ENCODE peak calls at places on chromosome 7, in six cellular contexts. L is K562, V is H1, R is GM12878, K is SK-N-SH, F is HepG2. D is an unnamed sample.
A peak's percentile ranks its signal among the peaks of the same experiment; 100 is the strongest.

GRCh38 chr7:64618785-64619456 is 47.0 kb upstream of the ZNF107 start:
- DNase-seq in K (peak; percentile 53), V (no peak), L (peak; percentile 56), F (peak; percentile 65), R (no peak), D (no peak)

GRCh38 chr7:14762552-14762951 is 140.0 kb downstream of the DGKB start:
- DNase-seq in R (no peak), F (no peak), K (no peak), V (no peak), L (no peak), D (no peak)

GRCh38 chr7:116122972-116123595 is 87.3 kb upstream of the TES start:
- DNase-seq in L (no peak), R (no peak), V (no peak), K (peak; percentile 17), F (peak; percentile 20), D (no peak)

GRCh38 chr7:155119801-155120382 is 49.8 kb downstream of the HTR5A start:
- DNase-seq in L (no peak), K (no peak), V (no peak), R (no peak), F (no peak), D (no peak)

GRCh38 chr7:68776326-68776725 is 821.9 kb upstream of the AUTS2 start:
- DNase-seq in K (no peak), V (no peak), R (no peak), L (no peak), F (no peak), D (no peak)

GRCh38 chr7:136998495-136998894 is 130.0 kb downstream of the CHRM2 start:
- DNase-seq in K (no peak), V (no peak), R (no peak), F (no peak), L (no peak), D (no peak)

GRCh38 chr7:92244803-92245486 is 769 bp downstream of the KRIT1 start:
- DNase-seq in V (no peak), R (no peak), F (no peak), L (no peak), K (no peak), D (peak; percentile 27)

GRCh38 chr7:137717811-137718271 is 128.9 kb downstream of the DGKI start:
- DNase-seq in L (no peak), F (no peak), R (peak; percentile 3), V (peak; percentile 25), K (no peak), D (peak; percentile 38)

GRCh38 chr7:157542669-157543021 is 205.8 kb downstream of the DNAJB6 start:
- DNase-seq in K (no peak), V (no peak), F (no peak), R (no peak), L (no peak), D (no peak)

GRCh38 chr7:95420996-95421846 is 13.6 kb downstream of the PON2 start:
- DNase-seq in L (no peak), K (no peak), R (no peak), F (no peak), V (no peak), D (no peak)

GRCh38 chr7:106358103-106358663 is 73.4 kb upstream of the NAMPT start:
- DNase-seq in V (no peak), R (no peak), K (no peak), F (no peak), L (no peak), D (no peak)

GRCh38 chr7:89067048-89067447 is 271.5 kb upstream of the TEX47 start:
- DNase-seq in R (no peak), L (no peak), F (no peak), V (no peak), K (no peak), D (no peak)

GRCh38 chr7:4073052-4073451 is 609.0 kb upstream of the FOXK1 start:
- DNase-seq in R (no peak), K (no peak), V (no peak), F (no peak), L (no peak), D (no peak)

GRCh38 chr7:110105840-110106239 is 985.1 kb upstream of the LRRN3 start:
- DNase-seq in F (no peak), K (no peak), L (no peak), R (no peak), V (no peak), D (no peak)

GRCh38 chr7:131521651-131522163 is 34.7 kb downstream of the PODXL start:
- DNase-seq in F (no peak), L (no peak), R (no peak), K (no peak), V (no peak), D (no peak)

GRCh38 chr7:123184271-123184670 is 15.5 kb downstream of the SLC13A1 start:
- DNase-seq in V (no peak), F (no peak), L (no peak), R (no peak), K (no peak), D (no peak)

GRCh38 chr7:135210818-135211178 is 528 bp downstream of the WDR91 start:
- DNase-seq in L (no peak), V (no peak), K (no peak), R (no peak), F (no peak), D (peak; percentile 0)
- TF ChIP-seq GABPA in L (no peak), V (no peak), K (no peak), R (no peak), F (no peak), D (no peak)

GRCh38 chr7:70506463-70506862 is 625.5 kb upstream of the GALNT17 start:
- DNase-seq in K (peak; percentile 82), L (no peak), F (peak; percentile 35), V (peak; percentile 17), R (no peak), D (no peak)
- TF ChIP-seq CTCF in K (peak; percentile 40), L (peak; percentile 13), F (peak; percentile 61), V (peak; percentile 63), R (no peak), D (no peak)

DNA sequence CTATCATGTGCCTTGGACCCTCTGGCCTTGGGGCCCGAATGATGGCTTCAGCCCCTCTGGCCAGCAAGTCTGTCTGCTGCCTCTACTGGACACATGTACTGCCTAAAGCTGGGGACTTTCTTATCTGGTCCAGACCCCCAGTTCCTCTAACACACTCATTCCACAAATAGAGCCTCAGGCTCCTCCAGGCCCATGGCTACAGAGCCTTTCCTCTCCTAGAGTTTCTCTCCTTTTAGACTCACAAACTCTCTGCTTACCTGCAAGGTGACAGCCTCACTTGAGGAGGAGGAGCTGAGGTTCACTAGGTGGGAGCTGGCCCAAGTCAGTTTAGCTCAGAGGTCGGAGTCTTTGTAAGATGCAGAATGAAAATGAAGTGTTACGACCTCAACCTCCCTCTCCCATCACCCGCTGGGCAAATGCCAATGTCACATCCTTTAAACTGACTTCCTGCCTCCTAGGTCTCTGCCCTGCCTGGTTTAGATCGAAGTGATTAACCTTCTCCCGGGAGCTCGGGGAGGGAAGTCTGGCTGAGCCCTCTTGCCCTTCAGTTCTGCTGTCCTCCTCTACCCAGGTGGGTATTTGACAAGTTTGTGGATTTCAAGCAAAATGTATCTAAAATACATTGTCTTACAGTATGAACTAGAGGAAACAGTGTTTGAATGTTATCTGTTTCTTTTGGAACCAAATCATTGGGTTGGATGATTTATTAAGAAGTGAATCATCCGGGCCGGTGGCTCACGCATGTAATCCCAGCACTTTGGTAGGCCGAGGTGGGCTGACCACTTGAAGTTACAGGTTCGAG is 71.8 kb upstream of the TNS3 start:
- DNase-seq in L (no peak), R (no peak), V (no peak), F (no peak), K (peak; percentile 53), D (no peak)
- TF ChIP-seq GABPA in L (no peak), R (no peak), V (no peak), F (no peak), K (no peak), D (no peak)

GRCh38 chr7:127396184-127396583 is 3.7 kb upstream of the ZNF800 start:
- DNase-seq in R (no peak), V (no peak), F (no peak), K (no peak), L (peak; percentile 48), D (peak; percentile 90)
- TF ChIP-seq CTCF in R (no peak), V (no peak), F (no peak), K (no peak), L (peak; percentile 47), D (peak; percentile 29)

DNA sequence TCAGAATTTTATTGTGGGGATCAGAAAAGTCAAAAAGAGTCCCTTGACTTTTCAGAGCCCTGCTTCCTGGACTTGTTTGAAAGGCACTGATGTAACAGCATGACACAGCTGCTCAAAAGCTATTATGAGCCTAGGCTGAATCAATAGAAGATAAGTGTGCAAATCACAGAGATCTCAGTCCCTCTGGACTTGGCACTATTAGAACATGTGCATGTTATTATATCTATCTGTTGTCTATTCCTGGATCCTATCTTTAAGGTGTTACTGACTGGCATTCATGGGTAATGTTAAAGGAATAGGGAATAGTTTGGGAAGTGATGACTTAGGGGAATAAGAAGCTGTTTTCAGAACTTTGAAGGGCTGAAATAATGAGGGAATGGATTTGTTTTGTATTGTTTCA is 815.0 kb upstream of the C7orf33 start:
- DNase-seq in F (no peak), L (no peak), V (no peak), R (no peak), K (peak; percentile 40), D (no peak)
- TF ChIP-seq GABPA in F (no peak), L (no peak), V (no peak), R (no peak), K (no peak), D (no peak)

GRCh38 chr7:143914938-143915337 is 13.0 kb upstream of the TCAF1 start:
- DNase-seq in K (no peak), R (no peak), V (no peak), F (no peak), L (no peak), D (no peak)
- TF ChIP-seq CTCF in K (peak; percentile 18), R (no peak), V (no peak), F (no peak), L (no peak), D (no peak)

DNA sequence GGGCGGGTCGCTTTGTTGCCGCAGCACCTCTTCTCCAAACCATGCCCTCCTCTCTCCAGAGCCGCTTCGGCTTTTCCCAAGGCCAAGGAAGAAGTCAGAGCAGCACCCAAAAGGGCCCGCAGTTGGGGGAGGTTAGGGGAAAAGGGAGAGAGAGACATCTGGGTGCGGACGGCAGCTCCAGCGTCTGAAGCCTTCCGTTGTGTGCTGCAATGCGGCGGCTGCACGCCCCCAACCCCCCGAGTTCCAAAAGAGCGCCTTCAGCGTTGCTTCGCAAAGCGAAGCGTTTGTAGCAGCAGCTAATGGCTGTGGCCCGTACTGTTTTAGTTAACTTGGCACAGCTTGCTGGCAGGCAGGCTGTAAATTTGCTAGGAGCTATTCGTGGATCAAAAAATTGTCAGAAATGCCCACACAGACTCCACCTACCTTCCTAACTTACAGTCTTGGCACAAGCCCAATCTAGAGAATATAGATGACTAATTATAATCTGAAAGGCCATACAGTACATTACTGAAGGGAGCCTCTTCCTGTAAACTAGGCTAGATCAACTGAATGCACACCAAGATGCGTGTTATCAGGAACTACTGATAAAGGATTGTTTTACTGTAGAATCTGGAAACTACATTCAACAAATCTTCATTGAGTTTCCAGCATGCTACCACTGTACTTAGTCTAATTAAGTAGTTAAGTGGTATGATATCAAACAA is 1.1 kb upstream of the KBTBD2 start:
- DNase-seq in F (no peak), V (no peak), L (peak; percentile 17), R (no peak), K (peak; percentile 51), D (peak; percentile 63)
- TF ChIP-seq GABPA in F (no peak), V (no peak), L (no peak), R (no peak), K (no peak), D (no peak)

DNA sequence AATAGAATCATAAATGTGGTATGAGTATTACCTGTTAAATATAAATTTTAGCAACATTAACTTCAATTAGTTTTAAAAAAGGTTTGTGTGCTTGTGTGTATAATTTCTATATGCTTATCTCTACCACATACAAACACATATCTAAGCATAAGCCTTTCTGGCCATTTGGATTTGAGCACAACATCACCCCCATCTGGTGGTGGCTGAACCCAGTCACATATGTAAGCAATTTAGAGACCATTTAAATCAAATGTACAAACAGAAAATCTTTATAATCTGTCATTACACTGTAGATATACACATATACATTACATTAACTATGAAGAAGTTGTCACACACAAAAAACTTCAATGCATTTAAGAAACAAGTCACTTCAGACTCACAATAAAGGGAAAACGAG is 31.7 kb downstream of the GPR22 start:
- DNase-seq in L (peak; percentile 55), K (peak; percentile 56), V (no peak), F (peak; percentile 36), R (no peak), D (no peak)
- TF ChIP-seq CTCF in L (peak; percentile 84), K (peak; percentile 70), V (no peak), F (peak; percentile 32), R (peak; percentile 36), D (peak; percentile 12)

D was measured in HL-60.